ENCODE peak calls at places on chromosomes 7 and 10, in nine cellular contexts. C, F, U, Z, W, A, N, E and Q are unnamed samples.

GRCh38 chr7:148963583-148964509 is 64.5 kb downstream of the PDIA4 start:
- DNase-seq in C (no peak), U (no peak), E (no peak), N (no peak), A (peak; percentile 15), W (no peak), F (no peak), Z (no peak), Q (no peak)

GRCh38 chr10:85641479-85641967 is 725.1 kb downstream of the GRID1 start:
- DNase-seq in U (no peak), W (no peak), N (no peak), E (no peak), F (no peak), Z (no peak), C (peak; percentile 25), A (peak; percentile 63), Q (no peak)

GRCh38 chr10:35448687-35449662 is 112.7 kb downstream of the CCNY start:
- DNase-seq in N (no peak), E (no peak), U (no peak), F (no peak), W (no peak), C (no peak), Z (no peak), A (no peak), Q (no peak)

GRCh38 chr10:24962998-24963397 is 10.6 kb upstream of the PRTFDC1 start:
- DNase-seq in A (peak; percentile 82), Z (no peak), W (no peak), N (no peak), F (no peak), E (no peak), U (peak; percentile 60), C (no peak), Q (peak; percentile 80)

GRCh38 chr10:58576736-58577366 is 64.2 kb downstream of the BICC1 start:
- DNase-seq in Z (no peak), C (no peak), W (no peak), E (no peak), A (no peak), U (no peak), N (no peak), F (no peak), Q (no peak)

GRCh38 chr7:43509906-43510305 is 73.0 kb upstream of the STK17A start:
- DNase-seq in W (no peak), N (no peak), F (no peak), C (no peak), Z (no peak), A (no peak), U (no peak), E (no peak), Q (no peak)

GRCh38 chr7:45691155-45691656 is 117.0 kb downstream of the ADCY1 start:
- DNase-seq in F (no peak), N (no peak), A (no peak), E (no peak), W (no peak), U (no peak), Z (no peak), C (no peak), Q (no peak)

GRCh38 chr7:139871276-139871675 is 42.2 kb downstream of the TBXAS1 start:
- DNase-seq in A (peak; percentile 52), U (peak; percentile 78), N (no peak), F (no peak), C (no peak), E (no peak), Z (no peak), W (no peak), Q (no peak)

GRCh38 chr10:31143331-31143935 is 111.8 kb upstream of the ZNF438 start:
- DNase-seq in N (no peak), W (no peak), U (no peak), F (no peak), Z (no peak), C (no peak), A (peak; percentile 64), E (no peak), Q (no peak)

GRCh38 chr7:150453186-150453585 is 2.8 kb downstream of the GIMAP8 start:
- DNase-seq in W (no peak), E (no peak), U (no peak), N (no peak), F (no peak), Z (no peak), A (no peak), C (no peak), Q (no peak)

GRCh38 chr10:78474743-78475142 is 441.1 kb downstream of the RPS24 start:
- DNase-seq in E (peak; percentile 4), C (no peak), N (no peak), W (no peak), U (no peak), Z (no peak), A (no peak), F (no peak), Q (no peak)

GRCh38 chr10:107686095-107686494 is 521.6 kb upstream of the SORCS1 start:
- DNase-seq in W (peak; percentile 69), A (no peak), N (no peak), F (no peak), E (peak; percentile 9), U (no peak), Z (no peak), C (no peak), Q (no peak)

GRCh38 chr7:55280031-55280454 is 85.1 kb upstream of the LANCL2 start:
- DNase-seq in Z (peak; percentile 87), U (peak; percentile 67), E (peak; percentile 76), N (peak; percentile 81), F (peak; percentile 71), C (peak; percentile 45), A (peak; percentile 59), W (no peak), Q (no peak)

GRCh38 chr7:144641389-144642044 is 194.3 kb downstream of the TPK1 start:
- DNase-seq in C (no peak), E (no peak), N (no peak), F (no peak), A (no peak), U (no peak), Z (peak; percentile 2), W (no peak), Q (no peak)

GRCh38 chr7:2529161-2530075 is 9.8 kb downstream of the LFNG start:
- DNase-seq in F (no peak), N (no peak), U (peak; percentile 52), E (peak; percentile 72), Z (no peak), W (peak; percentile 90), C (no peak), A (peak; percentile 69), Q (no peak)

GRCh38 chr7:126511046-126511445 is 741.7 kb downstream of the GRM8 start:
- DNase-seq in E (no peak), U (no peak), C (no peak), W (no peak), A (no peak), Z (no peak), N (no peak), F (no peak), Q (no peak)

GRCh38 chr10:125002044-125002422 is 60.1 kb downstream of the ZRANB1 start:
- DNase-seq in E (no peak), A (no peak), F (no peak), U (no peak), C (no peak), W (peak; percentile 41), Z (no peak), N (no peak), Q (no peak)

GRCh38 chr10:117363027-117363426 is 12.2 kb downstream of the PDZD8 start:
- DNase-seq in U (peak; percentile 78), N (no peak), E (no peak), W (no peak), A (peak; percentile 87), Z (no peak), C (peak; percentile 47), F (no peak), Q (no peak)

DNA sequence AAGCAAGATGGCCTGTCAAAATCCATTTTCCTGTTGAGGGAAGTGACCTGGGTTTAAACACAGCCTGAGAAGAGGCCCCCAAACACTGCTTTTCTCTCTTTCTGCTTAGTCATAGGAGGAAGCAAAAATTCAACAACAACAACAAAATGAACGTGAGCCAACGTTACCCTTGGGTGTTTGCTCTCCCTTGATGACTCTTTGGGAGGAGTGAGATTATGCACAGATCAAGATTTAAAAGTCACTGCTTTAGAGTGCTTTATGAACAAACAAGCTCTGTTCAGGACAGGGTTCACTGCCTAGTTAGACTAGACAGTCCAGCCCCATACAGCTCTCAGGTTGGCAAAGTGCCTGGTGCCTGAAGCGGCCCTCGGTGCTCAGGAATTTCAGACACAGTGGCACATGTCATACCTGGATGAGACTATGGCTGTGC is 38.9 kb downstream of the DENND11 start:
- DNase-seq in E (no peak), A (no peak), U (no peak), C (no peak), Z (no peak), F (no peak), N (no peak), W (no peak), Q (no peak)
- TF ChIP-seq CTCF in E (no peak), A (no peak), U (no peak), C (no peak), Z (no peak), F (no peak), N (no peak), W (no peak), Q (no peak)

GRCh38 chr10:416091-416515 is 273.4 kb downstream of the DIP2C start:
- DNase-seq in U (no peak), W (no peak), A (peak; percentile 54), Z (no peak), F (no peak), E (no peak), N (no peak), C (no peak), Q (no peak)
- TF ChIP-seq CTCF in U (no peak), W (no peak), A (no peak), Z (no peak), F (no peak), E (no peak), N (no peak), C (peak; percentile 29), Q (peak; percentile 24)

GRCh38 chr7:29807179-29807841 is 1.0 kb downstream of the WIPF3 start:
- DNase-seq in C (no peak), A (no peak), F (peak; percentile 50), Z (peak; percentile 44), N (peak; percentile 55), U (no peak), W (no peak), E (no peak), Q (no peak)
- TF ChIP-seq CTCF in C (peak; percentile 59), A (no peak), F (no peak), Z (no peak), N (no peak), U (no peak), W (no peak), E (no peak), Q (peak; percentile 21)

DNA sequence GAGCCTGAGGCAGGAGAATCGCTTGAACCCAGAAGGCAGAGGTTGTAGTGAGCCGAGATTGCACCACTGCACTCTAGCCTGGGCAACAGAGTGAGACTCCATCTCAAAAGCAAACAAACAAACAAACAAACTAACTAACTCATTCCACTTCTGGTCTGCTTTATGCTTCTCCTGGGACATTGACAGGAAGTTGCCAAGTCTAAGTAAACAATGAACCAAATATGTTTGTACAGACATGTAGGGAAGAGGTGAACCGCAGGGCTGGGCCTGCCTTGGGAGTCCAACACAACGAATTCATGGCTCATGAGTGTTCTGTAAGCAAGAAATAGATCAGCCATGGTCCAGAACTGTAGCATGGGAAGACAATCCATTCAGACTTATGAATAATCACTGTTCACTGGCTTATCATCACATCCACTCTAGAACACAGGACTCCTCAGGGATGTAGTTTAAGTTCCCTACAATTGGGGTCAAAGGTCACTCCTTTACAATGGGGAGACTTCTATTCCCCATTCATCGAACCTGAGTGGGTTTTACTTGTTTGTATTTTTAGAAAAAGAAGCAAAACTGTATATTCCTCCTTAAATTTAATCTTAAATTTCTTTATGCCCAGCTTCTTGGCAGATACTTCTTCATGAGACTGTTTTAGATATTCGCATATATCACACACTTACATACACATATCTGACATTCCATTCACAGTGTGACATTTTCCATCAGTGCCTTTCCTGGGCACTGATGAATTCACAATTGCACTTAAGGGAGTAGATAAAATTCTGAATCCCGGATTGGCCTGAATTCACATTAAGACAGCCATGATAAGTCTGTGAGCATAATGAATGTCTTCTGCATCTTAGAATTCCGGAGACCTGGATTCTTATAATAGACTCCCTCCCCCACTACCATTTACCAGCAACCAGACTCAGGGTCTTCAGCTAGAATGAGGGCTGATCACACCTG is 159.1 kb upstream of the EEPD1 start:
- DNase-seq in U (peak; percentile 33), E (no peak), A (no peak), F (no peak), C (peak; percentile 97), Z (no peak), N (no peak), W (no peak), Q (no peak)
- TF ChIP-seq CTCF in U (no peak), E (no peak), A (no peak), F (no peak), C (no peak), Z (no peak), N (no peak), W (no peak), Q (no peak)